ENCODE peak calls at places on chromosomes 1 and 21, in nine cellular contexts. F is MV-4-11; O is left colon; L is astrocyte of the spinal cord; I is stimulated activated CD4-positive, alpha-beta T cell treated with anti-CD3 and anti-CD28 coated beads, TNF-alpha, amount 100 ng/mL, for 48 hours; G is AG10803; B is AG09309; A is mammary epithelial cell; E is lung microvascular endothelial cell. U is an unnamed sample.

GRCh38 chr21:35779690-35780570 is 280.4 kb downstream of the SETD4 start:
- DNase-seq in I (no peak), B (peak), G (peak), F (peak), A (peak), E (no peak), O (no peak), L (peak), U (peak)

GRCh38 chr21:25572895-25573310 is 34.4 kb downstream of the MRPL39 start:
- DNase-seq in B (no peak), O (no peak), F (peak), I (no peak), G (no peak), L (peak), A (no peak), E (no peak), U (no peak)

GRCh38 chr1:10251325-10252103 is 41.1 kb downstream of the KIF1B start:
- DNase-seq in F (peak), L (peak), A (peak), B (no peak), I (no peak), E (no peak), O (no peak), G (peak), U (peak)

GRCh38 chr1:226086776-226087175 is 24.3 kb downstream of the H3-3A start:
- DNase-seq in I (no peak), L (no peak), F (no peak), G (no peak), E (no peak), A (no peak), O (no peak), B (no peak), U (no peak)

GRCh38 chr1:2314297-2314802 is 77.0 kb downstream of the MORN1 start:
- DNase-seq in E (peak), F (peak), L (peak), O (peak), B (no peak), A (no peak), I (no peak), G (peak), U (peak)

GRCh38 chr1:170491291-170491690 is 40.7 kb upstream of the GORAB start:
- DNase-seq in I (no peak), G (no peak), B (no peak), E (no peak), L (no peak), F (no peak), O (no peak), A (no peak), U (no peak)

GRCh38 chr1:51518033-51518729 is 885 bp downstream of the EPS15 start:
- DNase-seq in L (no peak), E (peak), A (peak), F (no peak), I (no peak), G (no peak), B (no peak), O (peak), U (peak)

GRCh38 chr1:213606252-213606820 is 381.4 kb upstream of the PROX1 start:
- DNase-seq in G (no peak), L (no peak), O (peak), I (no peak), F (no peak), B (no peak), E (no peak), A (no peak), U (no peak)

GRCh38 chr1:217482356-217483102 is 148.4 kb downstream of the GPATCH2 start:
- DNase-seq in A (peak), I (peak), F (peak), E (no peak), B (peak), O (no peak), G (peak), L (peak), U (peak)

GRCh38 chr1:159924025-159924790 is 1.1 kb downstream of the TAGLN2 start:
- DNase-seq in L (peak), A (peak), O (peak), E (peak), G (peak), B (peak), I (peak), F (peak), U (peak)